ENCODE peak calls at places on chromosomes 12 and 14, in nine cellular contexts. One of them, this sample, is unnamed.

GRCh38 chr12:6699989-6700645 is 498 bp downstream of the PIANP start:
- DNase-seq in AG09319: no peak
- DNase-seq in cardiac fibroblast: no peak
- DNase-seq in foreskin keratinocyte: no peak
- DNase-seq in mucosa of descending colon: no peak
- DNase-seq in heart left ventricle: no peak
- DNase-seq in type B pancreatic cell: no peak
- DNase-seq in mammary epithelial cell: no peak
- DNase-seq in GM12864: no peak
- DNase-seq in this sample: peak

GRCh38 chr12:77947326-77947725 is 116.6 kb downstream of the NAV3 start:
- DNase-seq in GM12864: no peak
- DNase-seq in type B pancreatic cell: no peak
- DNase-seq in mucosa of descending colon: no peak
- DNase-seq in foreskin keratinocyte: peak
- DNase-seq in mammary epithelial cell: peak
- DNase-seq in heart left ventricle: no peak
- DNase-seq in cardiac fibroblast: peak
- DNase-seq in AG09319: no peak
- DNase-seq in this sample: no peak

GRCh38 chr12:65171870-65172269 is 2.5 kb downstream of the LEMD3 start:
- DNase-seq in mucosa of descending colon: no peak
- DNase-seq in heart left ventricle: no peak
- DNase-seq in GM12864: no peak
- DNase-seq in AG09319: no peak
- DNase-seq in cardiac fibroblast: no peak
- DNase-seq in mammary epithelial cell: peak
- DNase-seq in foreskin keratinocyte: peak
- DNase-seq in type B pancreatic cell: no peak
- DNase-seq in this sample: no peak

GRCh38 chr12:79108962-79109361 is 244.4 kb downstream of the SYT1 start:
- DNase-seq in heart left ventricle: no peak
- DNase-seq in cardiac fibroblast: no peak
- DNase-seq in GM12864: no peak
- DNase-seq in mucosa of descending colon: no peak
- DNase-seq in foreskin keratinocyte: no peak
- DNase-seq in type B pancreatic cell: no peak
- DNase-seq in AG09319: no peak
- DNase-seq in mammary epithelial cell: no peak
- DNase-seq in this sample: no peak

GRCh38 chr12:3236345-3237153 is 159.4 kb downstream of the TSPAN9 start:
- DNase-seq in mucosa of descending colon: no peak
- DNase-seq in type B pancreatic cell: no peak
- DNase-seq in cardiac fibroblast: peak
- DNase-seq in mammary epithelial cell: peak
- DNase-seq in heart left ventricle: peak
- DNase-seq in foreskin keratinocyte: peak
- DNase-seq in AG09319: no peak
- DNase-seq in GM12864: no peak
- DNase-seq in this sample: no peak

GRCh38 chr12:132474237-132474741 is 15.7 kb upstream of the FBRSL1 start:
- DNase-seq in mammary epithelial cell: no peak
- DNase-seq in heart left ventricle: no peak
- DNase-seq in type B pancreatic cell: no peak
- DNase-seq in GM12864: no peak
- DNase-seq in foreskin keratinocyte: no peak
- DNase-seq in cardiac fibroblast: no peak
- DNase-seq in AG09319: no peak
- DNase-seq in mucosa of descending colon: peak
- DNase-seq in this sample: no peak

GRCh38 chr14:66288511-66288910 is 197.7 kb upstream of the CCDC196 start:
- DNase-seq in cardiac fibroblast: no peak
- DNase-seq in heart left ventricle: no peak
- DNase-seq in foreskin keratinocyte: peak
- DNase-seq in type B pancreatic cell: no peak
- DNase-seq in AG09319: no peak
- DNase-seq in mammary epithelial cell: peak
- DNase-seq in mucosa of descending colon: no peak
- DNase-seq in GM12864: no peak
- DNase-seq in this sample: no peak

GRCh38 chr12:45674181-45674580 is 55.3 kb upstream of the ARID2 start:
- DNase-seq in type B pancreatic cell: no peak
- DNase-seq in GM12864: no peak
- DNase-seq in foreskin keratinocyte: no peak
- DNase-seq in heart left ventricle: no peak
- DNase-seq in cardiac fibroblast: no peak
- DNase-seq in mammary epithelial cell: no peak
- DNase-seq in mucosa of descending colon: no peak
- DNase-seq in AG09319: no peak
- DNase-seq in this sample: no peak

GRCh38 chr12:991350-992278 is 591 bp downstream of the ERC1 start:
- DNase-seq in GM12864: no peak
- DNase-seq in foreskin keratinocyte: peak
- DNase-seq in AG09319: no peak
- DNase-seq in cardiac fibroblast: no peak
- DNase-seq in mucosa of descending colon: no peak
- DNase-seq in type B pancreatic cell: no peak
- DNase-seq in mammary epithelial cell: peak
- DNase-seq in heart left ventricle: no peak
- DNase-seq in this sample: no peak

GRCh38 chr12:104376650-104377506 is 73.3 kb downstream of the EID3 start:
- DNase-seq in heart left ventricle: no peak
- DNase-seq in GM12864: no peak
- DNase-seq in foreskin keratinocyte: peak
- DNase-seq in AG09319: no peak
- DNase-seq in mucosa of descending colon: no peak
- DNase-seq in type B pancreatic cell: no peak
- DNase-seq in cardiac fibroblast: no peak
- DNase-seq in mammary epithelial cell: no peak
- DNase-seq in this sample: no peak

GRCh38 chr12:53561590-53561953 is 54.3 kb upstream of the NPFF start:
- DNase-seq in GM12864: no peak
- DNase-seq in AG09319: no peak
- DNase-seq in type B pancreatic cell: no peak
- DNase-seq in foreskin keratinocyte: peak
- DNase-seq in cardiac fibroblast: peak
- DNase-seq in mucosa of descending colon: no peak
- DNase-seq in heart left ventricle: no peak
- DNase-seq in mammary epithelial cell: peak
- DNase-seq in this sample: no peak

GRCh38 chr12:115785548-115785947 is 491.9 kb downstream of the MED13L start:
- DNase-seq in cardiac fibroblast: no peak
- DNase-seq in AG09319: no peak
- DNase-seq in type B pancreatic cell: no peak
- DNase-seq in mammary epithelial cell: no peak
- DNase-seq in GM12864: no peak
- DNase-seq in heart left ventricle: no peak
- DNase-seq in foreskin keratinocyte: no peak
- DNase-seq in mucosa of descending colon: no peak
- DNase-seq in this sample: no peak

GRCh38 chr14:103143535-103143934 is 20.3 kb downstream of the TNFAIP2 start:
- DNase-seq in type B pancreatic cell: no peak
- DNase-seq in GM12864: no peak
- DNase-seq in mammary epithelial cell: no peak
- DNase-seq in AG09319: no peak
- DNase-seq in heart left ventricle: no peak
- DNase-seq in cardiac fibroblast: peak
- DNase-seq in foreskin keratinocyte: no peak
- DNase-seq in mucosa of descending colon: no peak
- DNase-seq in this sample: no peak

GRCh38 chr12:115922952-115923564 is 354.4 kb downstream of the MED13L start:
- DNase-seq in mucosa of descending colon: no peak
- DNase-seq in AG09319: no peak
- DNase-seq in type B pancreatic cell: no peak
- DNase-seq in mammary epithelial cell: no peak
- DNase-seq in cardiac fibroblast: peak
- DNase-seq in heart left ventricle: no peak
- DNase-seq in foreskin keratinocyte: no peak
- DNase-seq in GM12864: no peak
- DNase-seq in this sample: no peak

GRCh38 chr12:55132816-55133215 is 6.6 kb downstream of the OR9K2 start:
- DNase-seq in foreskin keratinocyte: no peak
- DNase-seq in heart left ventricle: no peak
- DNase-seq in cardiac fibroblast: no peak
- DNase-seq in type B pancreatic cell: no peak
- DNase-seq in AG09319: no peak
- DNase-seq in mammary epithelial cell: no peak
- DNase-seq in mucosa of descending colon: no peak
- DNase-seq in GM12864: no peak
- DNase-seq in this sample: no peak
- TF ChIP-seq CTCF in foreskin keratinocyte: no peak
- TF ChIP-seq CTCF in heart left ventricle: no peak
- TF ChIP-seq CTCF in cardiac fibroblast: peak
- TF ChIP-seq CTCF in type B pancreatic cell: peak
- TF ChIP-seq CTCF in AG09319: no peak
- TF ChIP-seq CTCF in mammary epithelial cell: peak
- TF ChIP-seq CTCF in mucosa of descending colon: no peak
- TF ChIP-seq CTCF in GM12864: peak
- TF ChIP-seq CTCF in this sample: peak

DNA sequence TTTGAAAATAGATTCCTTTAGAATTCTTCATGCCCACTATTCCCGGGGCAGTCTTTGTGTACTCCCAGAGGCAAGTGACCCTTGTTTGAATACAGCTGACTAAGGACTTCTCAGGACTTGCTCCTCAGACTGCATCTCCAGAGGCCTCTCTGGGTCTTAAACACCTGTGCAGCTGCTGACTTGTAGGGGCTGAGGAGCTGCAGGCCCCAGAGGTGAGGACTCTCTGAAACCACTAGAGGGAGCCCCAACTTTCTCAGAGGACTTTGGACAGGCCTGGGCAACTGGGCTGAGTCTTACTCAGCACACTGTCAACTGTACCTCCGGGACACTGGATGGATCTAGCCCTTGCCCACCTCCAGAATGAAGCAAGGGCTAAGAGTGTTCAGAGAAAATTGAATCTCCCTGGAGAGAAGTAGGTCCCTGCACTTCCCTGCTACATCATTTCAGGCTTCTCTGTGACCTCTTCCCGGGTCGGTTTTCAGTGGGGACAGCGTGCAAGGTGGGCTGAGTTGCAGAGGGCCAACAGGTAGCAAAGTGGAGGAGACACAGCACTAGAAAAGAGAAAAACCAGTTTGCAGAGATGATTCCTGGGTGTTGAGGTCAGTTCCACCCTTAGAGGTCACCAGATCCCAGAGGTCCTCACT is 164.6 kb downstream of the TMEM117 start:
- DNase-seq in type B pancreatic cell: no peak
- DNase-seq in heart left ventricle: no peak
- DNase-seq in mucosa of descending colon: no peak
- DNase-seq in mammary epithelial cell: peak
- DNase-seq in foreskin keratinocyte: peak
- DNase-seq in AG09319: peak
- DNase-seq in GM12864: no peak
- DNase-seq in cardiac fibroblast: peak
- DNase-seq in this sample: peak
- TF ChIP-seq CTCF in type B pancreatic cell: peak
- TF ChIP-seq CTCF in heart left ventricle: peak
- TF ChIP-seq CTCF in mucosa of descending colon: peak
- TF ChIP-seq CTCF in mammary epithelial cell: peak
- TF ChIP-seq CTCF in foreskin keratinocyte: peak
- TF ChIP-seq CTCF in AG09319: peak
- TF ChIP-seq CTCF in GM12864: peak
- TF ChIP-seq CTCF in cardiac fibroblast: peak
- TF ChIP-seq CTCF in this sample: peak

GRCh38 chr12:56041579-56042429 is at the start of gene RPS26:
- DNase-seq in AG09319: peak
- DNase-seq in foreskin keratinocyte: peak
- DNase-seq in GM12864: peak
- DNase-seq in mucosa of descending colon: peak
- DNase-seq in type B pancreatic cell: peak
- DNase-seq in cardiac fibroblast: peak
- DNase-seq in mammary epithelial cell: peak
- DNase-seq in heart left ventricle: peak
- DNase-seq in this sample: peak
- TF ChIP-seq CTCF in AG09319: peak
- TF ChIP-seq CTCF in foreskin keratinocyte: peak
- TF ChIP-seq CTCF in GM12864: peak
- TF ChIP-seq CTCF in mucosa of descending colon: peak
- TF ChIP-seq CTCF in type B pancreatic cell: peak
- TF ChIP-seq CTCF in cardiac fibroblast: peak
- TF ChIP-seq CTCF in mammary epithelial cell: peak
- TF ChIP-seq CTCF in heart left ventricle: peak
- TF ChIP-seq CTCF in this sample: no peak

GRCh38 chr12:56590237-56590830 is 39.8 kb downstream of the BAZ2A start:
- DNase-seq in heart left ventricle: no peak
- DNase-seq in AG09319: no peak
- DNase-seq in GM12864: no peak
- DNase-seq in type B pancreatic cell: no peak
- DNase-seq in mucosa of descending colon: no peak
- DNase-seq in mammary epithelial cell: peak
- DNase-seq in cardiac fibroblast: peak
- DNase-seq in foreskin keratinocyte: no peak
- DNase-seq in this sample: peak
- TF ChIP-seq CTCF in heart left ventricle: no peak
- TF ChIP-seq CTCF in AG09319: peak
- TF ChIP-seq CTCF in GM12864: peak
- TF ChIP-seq CTCF in type B pancreatic cell: peak
- TF ChIP-seq CTCF in mucosa of descending colon: no peak
- TF ChIP-seq CTCF in mammary epithelial cell: peak
- TF ChIP-seq CTCF in cardiac fibroblast: peak
- TF ChIP-seq CTCF in foreskin keratinocyte: peak
- TF ChIP-seq CTCF in this sample: peak

GRCh38 chr14:100471451-100472093 is 115.6 kb downstream of the BEGAIN start:
- DNase-seq in heart left ventricle: no peak
- DNase-seq in cardiac fibroblast: no peak
- DNase-seq in mammary epithelial cell: no peak
- DNase-seq in foreskin keratinocyte: peak
- DNase-seq in type B pancreatic cell: no peak
- DNase-seq in GM12864: no peak
- DNase-seq in AG09319: no peak
- DNase-seq in mucosa of descending colon: no peak
- DNase-seq in this sample: no peak

GRCh38 chr14:100468557-100468956 is 118.7 kb downstream of the BEGAIN start:
- DNase-seq in type B pancreatic cell: no peak
- DNase-seq in mucosa of descending colon: no peak
- DNase-seq in mammary epithelial cell: no peak
- DNase-seq in GM12864: no peak
- DNase-seq in heart left ventricle: no peak
- DNase-seq in foreskin keratinocyte: no peak
- DNase-seq in cardiac fibroblast: no peak
- DNase-seq in AG09319: no peak
- DNase-seq in this sample: no peak

GRCh38 chr14:100469632-100470522 is 117.3 kb downstream of the BEGAIN start:
- DNase-seq in heart left ventricle: no peak
- DNase-seq in foreskin keratinocyte: no peak
- DNase-seq in type B pancreatic cell: no peak
- DNase-seq in AG09319: no peak
- DNase-seq in mammary epithelial cell: no peak
- DNase-seq in GM12864: no peak
- DNase-seq in cardiac fibroblast: no peak
- DNase-seq in mucosa of descending colon: no peak
- DNase-seq in this sample: no peak

GRCh38 chr14:100472094-100472455 is 115.1 kb downstream of the BEGAIN start:
- DNase-seq in heart left ventricle: no peak
- DNase-seq in mucosa of descending colon: no peak
- DNase-seq in GM12864: no peak
- DNase-seq in AG09319: no peak
- DNase-seq in cardiac fibroblast: no peak
- DNase-seq in foreskin keratinocyte: no peak
- DNase-seq in type B pancreatic cell: no peak
- DNase-seq in mammary epithelial cell: no peak
- DNase-seq in this sample: no peak

GRCh38 chr14:100470523-100470897 is 116.7 kb downstream of the BEGAIN start:
- DNase-seq in GM12864: no peak
- DNase-seq in foreskin keratinocyte: no peak
- DNase-seq in mucosa of descending colon: no peak
- DNase-seq in heart left ventricle: no peak
- DNase-seq in type B pancreatic cell: no peak
- DNase-seq in cardiac fibroblast: no peak
- DNase-seq in AG09319: no peak
- DNase-seq in mammary epithelial cell: no peak
- DNase-seq in this sample: no peak
- TF ChIP-seq CTCF in GM12864: no peak
- TF ChIP-seq CTCF in foreskin keratinocyte: no peak
- TF ChIP-seq CTCF in mucosa of descending colon: no peak
- TF ChIP-seq CTCF in heart left ventricle: no peak
- TF ChIP-seq CTCF in type B pancreatic cell: no peak
- TF ChIP-seq CTCF in cardiac fibroblast: no peak
- TF ChIP-seq CTCF in AG09319: no peak
- TF ChIP-seq CTCF in mammary epithelial cell: no peak
- TF ChIP-seq CTCF in this sample: no peak